ENCODE peak calls at places on chromosomes 4 and X, in six cellular contexts. O is K562, F is H1, Y is HepG2, H is GM12891, X is GM12878. E is an unnamed sample.

GRCh38 chr4:186030795-186031194 is 38.2 kb upstream of the TLR3 start:
- DNase-seq in H (no peak), X (no peak), F (no peak), O (no peak), Y (no peak), E (no peak)

GRCh38 chrX:44092778-44093177 is 119.6 kb upstream of the NDP start:
- DNase-seq in F (no peak), Y (peak; percentile 15), H (no peak), O (no peak), X (no peak), E (no peak)

GRCh38 chr4:168683595-168683994 is 186.7 kb downstream of the PALLD start:
- DNase-seq in Y (no peak), X (no peak), H (no peak), F (no peak), O (no peak), E (no peak)

GRCh38 chr4:116180056-116180690 is 905.2 kb downstream of the TRAM1L1 start:
- DNase-seq in H (no peak), X (no peak), Y (no peak), O (peak; percentile 14), F (no peak), E (no peak)

GRCh38 chrX:1442724-1443367 is 9.9 kb downstream of the ASMTL start:
- DNase-seq in Y (no peak), F (no peak), O (no peak), H (no peak), X (no peak), E (no peak)

GRCh38 chr4:153154010-153154975 is 50.0 kb upstream of the TRIM2 start:
- DNase-seq in F (no peak), X (no peak), Y (no peak), H (no peak), O (no peak), E (no peak)

GRCh38 chrX:134985479-134985878 is 5.3 kb upstream of the SMIM10 start:
- DNase-seq in Y (no peak), F (no peak), H (no peak), O (no peak), X (no peak), E (no peak)

GRCh38 chr4:56255820-56256219 is 131.5 kb downstream of the AASDH start:
- DNase-seq in H (no peak), F (no peak), Y (no peak), X (no peak), O (no peak), E (no peak)

GRCh38 chr4:98630804-98631454 is 27.5 kb downstream of the TSPAN5 start:
- DNase-seq in H (no peak), Y (no peak), F (no peak), O (peak; percentile 11), X (no peak), E (no peak)

GRCh38 chrX:107710617-107711391 is 64.8 kb downstream of the TSC22D3 start:
- DNase-seq in F (no peak), H (peak; percentile 30), X (peak; percentile 87), O (peak; percentile 76), Y (peak; percentile 43), E (peak; percentile 37)

GRCh38 chr4:146814736-146815135 is 130.9 kb downstream of the TTC29 start:
- DNase-seq in O (no peak), X (no peak), H (no peak), F (no peak), Y (no peak), E (no peak)

GRCh38 chr4:169013396-169013795 is 3.3 kb upstream of the CBR4 start:
- DNase-seq in X (no peak), Y (no peak), H (no peak), F (no peak), O (peak; percentile 34), E (no peak)

GRCh38 chr4:121164291-121164690 is at the start of gene TNIP3:
- DNase-seq in X (no peak), Y (no peak), F (no peak), H (no peak), O (no peak), E (no peak)

GRCh38 chr4:167248271-167248670 is 14.0 kb upstream of the SPOCK3 start:
- DNase-seq in H (no peak), X (no peak), F (no peak), O (no peak), Y (no peak), E (no peak)
- TF ChIP-seq POLR2AphosphoS5 in H (no peak), X (no peak), F (no peak), O (no peak), Y (no peak), E (no peak)

GRCh38 chr4:69497886-69498395 is 2.2 kb upstream of the UGT2B4 start:
- DNase-seq in F (no peak), X (no peak), Y (no peak), O (no peak), H (no peak), E (no peak)

GRCh38 chr4:69493515-69493914 is 2.2 kb downstream of the UGT2B4 start:
- DNase-seq in X (no peak), F (no peak), O (no peak), H (no peak), Y (peak; percentile 58), E (no peak)

DNA sequence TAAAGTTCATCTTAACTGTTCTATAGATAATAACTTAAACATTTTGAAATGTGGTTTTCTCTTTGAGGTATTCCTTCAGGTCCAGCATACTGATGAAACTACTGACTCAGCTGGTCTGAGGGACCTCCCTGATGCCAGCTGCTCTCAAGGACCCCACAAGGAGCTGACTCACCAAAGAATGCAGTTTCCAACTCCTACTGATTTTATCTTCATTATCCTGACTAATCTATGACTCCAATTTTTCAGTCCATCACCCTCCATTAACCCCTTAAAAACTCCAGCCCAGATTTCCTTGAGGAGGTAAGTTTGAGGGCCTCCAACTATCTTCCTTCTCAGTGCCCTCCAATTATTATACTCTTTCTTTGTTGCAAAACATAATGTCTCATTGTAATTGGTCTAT is 1.4 kb upstream of the UGT2B4 start:
- DNase-seq in Y (no peak), X (no peak), O (no peak), F (no peak), H (no peak), E (no peak)
- TF ChIP-seq POLR2A in Y (no peak), X (no peak), O (no peak), F (no peak), H (no peak), E (no peak)

DNA sequence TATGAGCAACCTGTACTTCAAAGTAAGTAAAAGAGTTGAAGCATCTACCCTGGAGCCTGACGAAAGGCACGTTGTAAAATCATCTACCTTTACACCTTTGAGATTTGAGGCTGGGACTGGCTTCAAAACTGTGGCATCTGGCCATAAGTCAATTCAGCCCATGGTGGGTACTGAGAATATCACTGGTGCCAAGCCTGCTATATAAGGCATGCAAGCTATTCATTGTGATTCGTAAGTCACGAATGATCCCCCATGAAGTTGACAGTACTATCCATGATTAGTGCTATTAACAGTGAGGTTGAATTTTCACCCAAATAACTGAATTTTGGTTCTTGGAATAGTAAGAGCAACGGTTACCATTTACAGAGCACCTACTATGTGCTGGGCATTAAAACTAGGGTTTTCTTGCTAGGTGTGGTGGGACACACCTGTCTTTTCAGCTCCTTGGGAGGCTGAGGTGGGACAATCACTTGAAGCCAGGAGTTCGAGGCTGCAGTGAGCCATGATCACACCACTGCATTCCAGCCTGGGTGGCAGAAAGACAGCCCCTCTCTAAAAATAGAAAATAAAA is 39.8 kb downstream of the IRF2 start:
- DNase-seq in H (no peak), X (no peak), Y (no peak), O (no peak), F (no peak), E (no peak)
- TF ChIP-seq TAF1 in H (no peak), X (no peak), Y (no peak), O (no peak), F (no peak), E (no peak)

DNA sequence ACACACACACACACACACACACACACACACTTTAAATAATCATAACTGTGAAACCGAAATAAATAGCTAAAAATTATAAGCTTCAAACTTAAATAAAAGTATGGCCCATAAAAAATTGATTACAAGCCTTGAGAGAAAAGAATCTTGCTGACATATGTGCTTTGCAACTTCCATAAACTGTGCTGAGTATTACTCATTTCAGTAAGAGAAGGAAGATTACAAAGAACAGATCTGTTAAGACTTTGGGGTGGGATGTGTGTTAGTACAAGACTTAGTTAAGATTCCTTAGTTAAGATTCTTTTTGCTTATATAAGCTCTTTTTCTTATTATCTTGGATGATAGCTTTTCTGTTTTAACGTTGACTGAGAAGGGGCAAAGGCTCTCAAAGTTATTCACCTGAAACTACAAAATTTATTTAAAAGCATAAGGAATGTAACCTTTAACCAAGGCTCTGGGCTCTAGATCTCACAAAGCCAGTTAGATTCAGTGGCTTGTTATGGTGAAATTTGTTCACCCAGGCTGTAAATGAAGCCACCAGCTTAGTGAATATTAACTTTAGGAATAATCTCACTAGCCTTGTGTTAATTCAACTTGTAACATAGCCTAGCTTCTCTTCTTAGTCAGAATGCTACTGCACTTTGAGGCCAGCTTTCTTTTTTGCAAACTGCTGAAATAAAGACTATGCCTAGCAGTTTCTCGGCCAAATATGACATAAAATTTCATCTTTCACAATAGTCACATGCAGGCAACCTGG is 58.2 kb downstream of the ARSJ start:
- DNase-seq in H (no peak), O (no peak), X (no peak), Y (no peak), F (no peak), E (no peak)
- TF ChIP-seq POLR2AphosphoS5 in H (no peak), O (no peak), X (no peak), Y (no peak), F (no peak), E (no peak)

GRCh38 chr4:53481586-53481985 is 104.1 kb downstream of the FIP1L1 start:
- DNase-seq in H (no peak), F (no peak), O (no peak), X (no peak), Y (no peak), E (no peak)
- TF ChIP-seq POLR2A in H (no peak), F (no peak), O (no peak), X (no peak), Y (no peak), E (no peak)

DNA sequence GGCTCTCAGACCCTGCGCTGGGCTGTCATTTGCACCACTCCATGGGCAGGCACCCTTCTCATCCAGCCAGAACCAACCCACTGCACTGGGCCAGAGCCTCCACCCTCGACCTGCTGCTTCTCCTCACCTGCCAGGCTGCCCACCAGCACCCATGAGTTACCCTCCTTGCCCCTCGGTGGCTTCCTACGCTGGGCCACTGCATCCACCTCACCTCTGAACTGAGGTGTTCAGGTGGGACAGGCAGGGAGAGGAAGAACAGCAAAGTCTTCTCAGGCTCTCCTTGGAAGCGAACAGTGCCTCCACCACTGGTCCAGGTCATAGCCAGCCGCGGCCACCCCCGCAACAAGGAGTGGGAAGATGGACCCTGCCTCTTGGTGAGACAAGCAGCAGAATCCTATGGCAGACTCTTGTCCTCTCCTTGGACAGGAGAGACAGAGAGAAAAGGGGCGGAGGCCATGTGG is 32.4 kb upstream of the HMX1 start:
- DNase-seq in F (no peak), H (no peak), X (no peak), O (no peak), Y (no peak), E (no peak)
- TF ChIP-seq TAF1 in F (no peak), H (no peak), X (no peak), O (no peak), Y (no peak), E (no peak)

DNA sequence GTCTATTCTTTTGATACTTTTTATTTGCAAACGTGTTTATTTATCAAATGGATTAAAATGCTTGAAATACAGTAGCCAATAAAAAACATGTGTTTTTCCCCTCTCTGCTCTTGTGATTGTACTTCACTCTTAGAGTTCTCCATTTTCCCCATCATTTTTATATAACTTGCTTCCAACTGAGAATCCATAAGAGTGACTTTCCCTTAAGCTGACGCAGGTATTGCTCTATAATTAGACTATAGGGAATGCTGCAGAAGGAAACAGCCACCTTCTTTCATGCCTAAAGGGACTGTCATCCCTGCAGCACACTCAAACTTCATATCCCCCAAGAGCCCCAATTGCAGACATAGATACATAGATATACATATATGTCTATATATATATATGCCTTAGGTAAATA is 456.9 kb downstream of the ADGRL3 start:
- DNase-seq in O (no peak), X (no peak), F (no peak), Y (no peak), H (no peak), E (no peak)
- TF ChIP-seq POLR2AphosphoS5 in O (no peak), X (no peak), F (no peak), Y (no peak), H (no peak), E (no peak)